ENCODE peak calls at places on chromosome 13, in seven cellular contexts. B is ovary, P is transverse colon, M is A549, F is body of pancreas, Y is tibial nerve, R is stomach. X is an unnamed sample.

GRCh38 chr13:109666656-109667448 is 119.5 kb downstream of the IRS2 start:
- DNase-seq in Y (no peak), P (no peak), B (no peak), M (peak), F (no peak), R (peak), X (peak)

GRCh38 chr13:41274881-41275280 is 11.5 kb upstream of the MTRF1 start:
- DNase-seq in M (no peak), R (no peak), F (no peak), P (no peak), Y (no peak), B (no peak), X (no peak)

GRCh38 chr13:76016799-76017198 is 380.7 kb downstream of the LMO7 start:
- DNase-seq in R (no peak), B (no peak), F (peak), P (peak), Y (no peak), M (peak), X (peak)

GRCh38 chr13:40377783-40378182 is 288.7 kb downstream of the FOXO1 start:
- DNase-seq in P (no peak), B (no peak), Y (no peak), R (no peak), F (no peak), M (no peak), X (no peak)

GRCh38 chr13:97574926-97575325 is 141.0 kb downstream of the RAP2A start:
- DNase-seq in P (peak), Y (no peak), M (peak), F (no peak), R (no peak), B (no peak), X (peak)

GRCh38 chr13:78247362-78247761 is 328.7 kb upstream of the EDNRB start:
- DNase-seq in R (no peak), P (no peak), B (no peak), M (no peak), F (no peak), Y (no peak), X (no peak)

GRCh38 chr13:35979378-35979911 is 151.7 kb downstream of the DCLK1 start:
- DNase-seq in B (peak), Y (peak), M (no peak), R (peak), F (peak), P (peak), X (peak)

GRCh38 chr13:28379371-28380083 is 115.4 kb downstream of the FLT1 start:
- DNase-seq in M (no peak), R (no peak), F (no peak), B (no peak), Y (no peak), P (no peak), X (no peak)

GRCh38 chr13:41520699-41521630 is 63.6 kb downstream of the RGCC start:
- DNase-seq in R (no peak), Y (no peak), F (no peak), M (no peak), B (no peak), P (no peak), X (no peak)

DNA sequence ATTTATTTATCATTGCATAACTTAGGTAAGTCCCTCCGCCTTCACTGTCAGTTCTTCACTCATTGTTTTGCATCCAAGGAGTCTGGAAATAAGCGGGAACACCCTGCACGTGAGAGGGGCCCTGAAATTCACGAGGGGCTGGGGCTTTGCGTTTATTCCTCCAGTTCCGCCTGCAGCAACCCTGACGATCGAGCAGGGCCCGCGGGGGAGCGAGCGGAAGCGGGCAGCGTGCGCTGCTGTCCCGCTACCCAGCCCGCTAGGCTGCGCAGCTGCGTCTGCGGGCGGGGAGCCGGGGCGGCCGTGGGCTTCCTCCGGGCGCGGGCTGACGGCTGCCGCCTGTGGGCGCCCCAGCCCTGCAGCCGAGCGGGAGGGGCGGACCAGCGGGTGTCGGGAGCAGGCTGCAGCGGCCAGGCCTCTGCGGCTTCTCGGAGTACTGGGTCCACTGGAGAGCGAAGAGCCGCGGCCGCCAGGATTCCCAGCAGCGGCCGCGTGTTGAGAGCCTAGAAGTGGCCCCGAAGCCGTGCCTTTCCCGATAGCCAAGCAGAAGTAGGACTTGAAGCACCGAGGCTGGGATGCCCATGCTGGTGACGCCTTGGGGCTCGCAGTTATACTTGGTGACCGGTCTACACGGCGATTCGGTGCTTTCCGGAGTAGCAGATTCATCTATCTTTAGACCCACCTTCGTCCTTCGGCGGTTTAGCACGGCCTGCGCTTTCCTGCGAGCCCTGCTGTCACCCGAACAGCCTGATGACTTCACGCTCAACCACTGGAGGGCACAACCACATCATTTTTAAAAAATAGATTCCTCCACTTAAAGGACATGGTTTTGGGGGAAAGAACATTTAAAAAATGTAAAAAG is 32.9 kb upstream of the SACS start:
- DNase-seq in R (peak), P (peak), M (peak), F (peak), Y (peak), B (peak), X (peak)
- TF ChIP-seq POLR2A in R (no peak), P (no peak), M (no peak), F (no peak), Y (no peak), B (no peak), X (peak)

DNA sequence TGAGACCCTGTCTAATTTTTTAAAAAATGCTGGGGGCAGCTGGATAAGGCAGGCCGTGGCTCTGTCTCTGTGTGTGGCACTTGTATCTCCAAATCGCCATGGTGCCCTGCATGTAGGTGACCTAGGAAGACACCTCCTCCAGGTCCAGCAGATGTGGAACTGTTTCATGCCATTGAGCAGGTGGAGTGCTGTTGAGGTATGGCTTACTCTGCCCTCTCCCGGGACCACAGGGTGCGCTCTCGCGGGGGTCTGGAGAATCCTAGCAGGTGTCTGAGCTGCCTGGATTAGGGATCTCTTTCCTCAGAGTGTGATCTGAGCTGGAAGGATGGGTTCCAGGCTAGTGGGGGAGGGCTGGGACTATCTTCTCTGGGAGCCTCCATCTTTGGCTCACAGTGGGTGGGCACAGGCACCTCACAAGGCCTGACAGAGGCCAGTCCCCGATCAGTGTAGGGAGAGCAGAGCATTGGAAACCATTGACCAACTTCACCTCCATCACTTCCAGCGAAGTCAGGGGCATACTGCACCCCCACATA is 67.7 kb upstream of the TM9SF2 start:
- DNase-seq in P (no peak), M (no peak), R (no peak), F (no peak), Y (no peak), B (no peak), X (no peak)
- TF ChIP-seq POLR2A in P (no peak), M (no peak), R (no peak), F (no peak), Y (no peak), B (no peak), X (no peak)

GRCh38 chr13:21458816-21459701 is at the start of gene ZDHHC20:
- DNase-seq in B (peak), P (peak), F (peak), Y (peak), M (peak), R (peak), X (peak)
- TF ChIP-seq POLR2A in B (peak), P (peak), F (peak), Y (peak), M (peak), R (peak), X (peak)

GRCh38 chr13:26340812-26341211 is 86.9 kb downstream of the CDK8 start:
- DNase-seq in F (no peak), M (no peak), Y (no peak), R (no peak), P (no peak), B (no peak), X (no peak)

GRCh38 chr13:26335158-26335557 is 81.2 kb downstream of the CDK8 start:
- DNase-seq in B (no peak), F (no peak), P (no peak), R (no peak), M (no peak), Y (no peak), X (no peak)
- TF ChIP-seq POLR2A in B (no peak), F (no peak), P (no peak), R (no peak), M (no peak), Y (no peak), X (no peak)

X was measured in H54.